ENCODE peak calls at places on chromosomes 13 and 19, in ten cellular contexts. I, E, C, M, F, O, N, Q, A and G are unnamed samples.

GRCh38 chr19:50702870-50703829 is 16.5 kb downstream of the SHANK1 start:
- DNase-seq in N (no peak), E (no peak), Q (peak; percentile 44), M (no peak), I (no peak), A (no peak), C (no peak), F (peak; percentile 65), O (no peak), G (no peak)

GRCh38 chr19:30873691-30874090 is 475.5 kb downstream of the TSHZ3 start:
- DNase-seq in O (no peak), M (no peak), E (no peak), A (no peak), C (no peak), F (peak; percentile 29), I (no peak), N (no peak), Q (no peak), G (no peak)

GRCh38 chr19:38675611-38676010 is 28.2 kb downstream of the ACTN4 start:
- DNase-seq in N (no peak), O (no peak), M (no peak), C (no peak), A (no peak), E (no peak), I (no peak), F (no peak), Q (no peak), G (no peak)

GRCh38 chr13:25085125-25085742 is 10.7 kb upstream of the PABPC3 start:
- DNase-seq in O (no peak), Q (no peak), A (no peak), C (no peak), N (peak; percentile 32), I (no peak), E (no peak), F (peak; percentile 74), M (no peak), G (no peak)

GRCh38 chr19:34191355-34191962 is 19.2 kb downstream of the LSM14A start:
- DNase-seq in O (no peak), F (no peak), E (no peak), A (no peak), I (no peak), N (no peak), Q (no peak), M (no peak), C (no peak), G (no peak)

GRCh38 chr19:58575183-58576041 is 2.3 kb upstream of the MZF1 start:
- DNase-seq in F (peak; percentile 95), E (peak; percentile 92), O (peak; percentile 94), I (peak; percentile 96), Q (peak; percentile 97), M (peak; percentile 95), C (peak; percentile 92), N (peak; percentile 89), A (peak; percentile 88), G (peak; percentile 89)

GRCh38 chr13:77509221-77509620 is 26.3 kb upstream of the SCEL start:
- DNase-seq in Q (no peak), F (no peak), C (no peak), N (no peak), E (no peak), A (no peak), O (no peak), I (no peak), M (no peak), G (no peak)

GRCh38 chr19:57664269-57665127 is 4.2 kb upstream of the ZSCAN4 start:
- DNase-seq in A (no peak), I (peak; percentile 61), E (peak; percentile 66), M (peak; percentile 67), O (peak; percentile 60), Q (peak; percentile 76), F (peak; percentile 84), C (peak; percentile 60), N (peak; percentile 47), G (peak; percentile 56)

GRCh38 chr19:55106591-55106990 is 10.8 kb downstream of the PPP1R12C start:
- DNase-seq in Q (no peak), F (no peak), O (no peak), E (no peak), C (no peak), N (no peak), M (no peak), I (no peak), A (no peak), G (no peak)

GRCh38 chr19:19471682-19472081 is 43.7 kb downstream of the TSSK6 start:
- DNase-seq in N (no peak), M (no peak), O (no peak), C (no peak), E (no peak), Q (no peak), I (no peak), A (no peak), F (no peak), G (no peak)

GRCh38 chr13:43805071-43805468 is 18.3 kb upstream of the ENOX1 start:
- DNase-seq in E (no peak), A (no peak), I (no peak), O (no peak), C (no peak), Q (no peak), F (peak; percentile 52), M (no peak), N (no peak), G (no peak)

GRCh38 chr13:30377312-30377685 is 45.0 kb upstream of the UBE2L5 start:
- DNase-seq in Q (no peak), C (no peak), A (no peak), F (no peak), E (no peak), M (no peak), O (no peak), I (no peak), N (no peak), G (no peak)

GRCh38 chr13:30381049-30381448 is 41.2 kb upstream of the UBE2L5 start:
- DNase-seq in A (no peak), I (peak; percentile 7), N (no peak), C (no peak), F (no peak), M (no peak), E (no peak), O (no peak), Q (no peak), G (no peak)

GRCh38 chr13:30388401-30389283 is 33.7 kb upstream of the UBE2L5 start:
- DNase-seq in M (no peak), Q (no peak), F (no peak), I (no peak), C (no peak), A (no peak), E (no peak), N (no peak), O (no peak), G (no peak)

DNA sequence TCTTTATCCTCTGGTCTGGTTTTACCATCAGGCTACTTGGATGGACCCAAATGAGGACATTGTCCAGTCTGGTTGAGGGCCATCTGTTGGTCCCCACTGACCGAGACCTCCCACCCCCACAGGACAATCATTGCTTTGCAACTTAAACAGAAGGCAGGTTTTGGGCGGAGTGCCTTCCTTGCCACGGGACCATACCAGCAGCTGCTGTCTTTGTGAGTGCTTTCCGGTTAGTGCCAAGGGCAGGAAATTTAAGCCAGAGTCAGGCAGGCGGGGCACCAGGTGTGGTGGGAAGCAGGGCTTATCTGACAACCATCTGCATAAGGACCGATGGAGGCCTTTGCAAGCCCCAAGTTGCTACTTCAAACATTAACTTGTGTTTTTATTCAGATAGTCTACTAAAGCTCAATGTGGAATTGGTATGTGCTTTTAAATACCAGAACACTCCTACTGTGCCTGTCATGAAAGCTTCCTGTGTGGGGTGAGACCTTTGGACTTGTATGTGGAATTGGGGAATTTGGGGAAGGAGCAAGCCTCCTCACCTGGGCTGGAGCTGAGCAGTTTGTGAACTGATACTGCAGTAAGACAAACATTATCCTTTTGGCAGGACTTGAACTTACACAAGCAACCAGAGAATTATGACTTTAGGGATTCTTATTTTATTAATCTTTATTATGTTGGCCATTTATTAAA is 39.3 kb upstream of the UBE2L5 start:
- DNase-seq in E (no peak), I (peak; percentile 50), C (no peak), Q (no peak), A (no peak), O (no peak), F (no peak), M (peak; percentile 23), N (peak; percentile 64), G (peak; percentile 52)
- H3K4me1 ChIP-seq in E (no peaks in the 10 kb centered on the region), I (no peaks in the 10 kb centered on the region), C (no peaks in the 10 kb centered on the region), Q (peaks cover 10% of the 10 kb centered on the region), A (no peaks in the 10 kb centered on the region), O (no peaks in the 10 kb centered on the region), F (no peaks in the 10 kb centered on the region), M (no peaks in the 10 kb centered on the region), N (no peaks in the 10 kb centered on the region), G (no peaks in the 10 kb centered on the region)

GRCh38 chr19:14689598-14690503 is at the start of gene ZNF333:
- DNase-seq in F (peak; percentile 99), A (peak; percentile 94), C (peak; percentile 96), M (peak; percentile 97), O (peak; percentile 94), I (peak; percentile 99), E (peak; percentile 98), N (peak; percentile 99), Q (peak; percentile 99), G (peak; percentile 100)

GRCh38 chr19:14683439-14683838 is 6.4 kb upstream of the ZNF333 start:
- DNase-seq in M (no peak), E (no peak), F (no peak), A (no peak), O (no peak), Q (no peak), N (no peak), I (no peak), C (no peak), G (no peak)

GRCh38 chr19:14682084-14682483 is 7.4 kb upstream of the ADGRE3 start:
- DNase-seq in C (no peak), E (no peak), A (no peak), N (no peak), O (no peak), I (no peak), M (no peak), Q (no peak), F (no peak), G (no peak)

GRCh38 chr19:14686411-14686810 is 3.4 kb upstream of the ZNF333 start:
- DNase-seq in E (no peak), Q (no peak), N (no peak), O (no peak), I (no peak), C (no peak), A (no peak), F (peak; percentile 52), M (no peak), G (peak; percentile 21)
- TF ChIP-seq CTCF in E (peak; percentile 39), Q (no peak), N (no peak), O (peak; percentile 47), I (no peak), C (no peak), A (no peak), F (peak; percentile 67), M (no peak), G (no peak)

GRCh38 chr13:114011226-114011625 is 37.4 kb upstream of the C13orf46 start:
- DNase-seq in M (no peak), C (no peak), A (no peak), N (no peak), F (no peak), O (no peak), I (no peak), Q (no peak), E (no peak), G (peak; percentile 38)
- H3K36me3 ChIP-seq in M (peaks cover 64% of the 10 kb centered on the region), C (peaks cover 47% of the 10 kb centered on the region), A (no peaks in the 10 kb centered on the region), N (no peaks in the 10 kb centered on the region), F (no peaks in the 10 kb centered on the region), O (peaks cover 41% of the 10 kb centered on the region), I (peaks cover 59% of the 10 kb centered on the region), Q (peaks cover 53% of the 10 kb centered on the region), E (peaks cover 49% of the 10 kb centered on the region), G (no peaks in the 10 kb centered on the region)

DNA sequence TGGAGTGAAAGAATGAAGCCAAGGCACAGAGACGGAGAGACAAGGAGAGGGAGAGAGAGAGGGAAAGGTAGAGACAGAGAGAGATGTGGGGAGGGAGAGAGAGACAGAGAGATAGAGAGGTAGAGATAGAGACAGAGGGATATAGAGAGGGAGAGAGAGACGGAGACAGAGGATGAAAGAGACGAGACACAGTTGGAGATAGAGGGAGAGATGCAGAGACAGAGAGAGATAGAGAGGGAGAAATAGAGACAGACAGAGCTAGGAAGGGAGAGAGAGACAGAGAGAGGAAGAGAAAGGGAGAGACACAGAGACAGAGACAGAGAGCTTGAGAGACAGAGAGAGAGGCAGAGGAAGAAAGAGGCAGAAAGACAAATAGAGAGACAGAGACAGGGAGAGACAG is 4.5 kb upstream of the CSNK1G2 start:
- DNase-seq in O (no peak), A (no peak), C (no peak), N (no peak), Q (no peak), I (no peak), F (no peak), E (no peak), M (no peak), G (no peak)
- H3K4me1 ChIP-seq in O (no peaks in the 10 kb centered on the region), A (no peaks in the 10 kb centered on the region), C (peaks cover 10% of the 10 kb centered on the region), N (peaks cover 4% of the 10 kb centered on the region), Q (peaks cover 59% of the 10 kb centered on the region), I (peaks cover 4% of the 10 kb centered on the region), F (no peaks in the 10 kb centered on the region), E (peaks cover 24% of the 10 kb centered on the region), M (peaks cover 6% of the 10 kb centered on the region), G (peaks cover 9% of the 10 kb centered on the region)